ENCODE peak calls at places on chromosomes 6 and 20, in nine cellular contexts. O, Q, M, N, B, X, E, R and T are unnamed samples.

GRCh38 chr6:87606199-87606598 is 16.3 kb downstream of the ORC3 start:
- DNase-seq in N (no peak), M (no peak), R (no peak), B (no peak), O (no peak), X (no peak), E (no peak), Q (no peak), T (no peak)

GRCh38 chr6:79421707-79422484 is 115.3 kb downstream of the LCA5 start:
- DNase-seq in M (no peak), R (no peak), Q (no peak), N (no peak), X (peak; percentile 84), E (no peak), B (no peak), O (no peak), T (no peak)

GRCh38 chr20:8972963-8973362 is 95.9 kb upstream of the PLCB4 start:
- DNase-seq in E (no peak), N (no peak), O (no peak), M (no peak), R (no peak), B (no peak), Q (no peak), X (peak; percentile 5), T (no peak)

GRCh38 chr20:22768779-22769178 is 184.4 kb upstream of the FOXA2 start:
- DNase-seq in N (no peak), X (no peak), O (peak; percentile 57), Q (no peak), R (no peak), M (no peak), B (no peak), E (peak; percentile 40), T (no peak)

GRCh38 chr20:62119591-62120364 is 2.5 kb upstream of the LSM14B start:
- DNase-seq in R (no peak), X (no peak), M (peak; percentile 55), N (no peak), E (no peak), O (no peak), B (no peak), Q (no peak), T (no peak)

GRCh38 chr6:108714012-108714773 is 134.0 kb upstream of the ARMC2 start:
- DNase-seq in B (no peak), E (no peak), R (peak; percentile 79), M (no peak), Q (no peak), X (peak; percentile 56), O (no peak), N (no peak), T (no peak)

GRCh38 chr6:109718991-109719390 is 27.9 kb downstream of the FIG4 start:
- DNase-seq in E (no peak), X (no peak), Q (no peak), N (peak; percentile 37), O (no peak), M (no peak), R (no peak), B (no peak), T (no peak)

GRCh38 chr20:58017237-58017969 is 211.1 kb downstream of the ANKRD60 start:
- DNase-seq in Q (peak; percentile 89), R (peak; percentile 82), N (no peak), E (no peak), M (peak; percentile 81), X (peak; percentile 89), B (peak; percentile 85), O (no peak), T (peak; percentile 72)

GRCh38 chr6:12751694-12752304 is 35.2 kb downstream of the PHACTR1 start:
- DNase-seq in R (no peak), O (peak; percentile 78), B (peak; percentile 53), N (peak; percentile 73), X (peak; percentile 61), E (peak; percentile 90), M (peak; percentile 20), Q (no peak), T (no peak)

GRCh38 chr6:159979136-159979874 is 10.4 kb downstream of the IGF2R start:
- DNase-seq in X (peak; percentile 80), M (peak; percentile 47), N (no peak), O (peak; percentile 83), Q (no peak), B (peak; percentile 80), E (no peak), R (no peak), T (peak; percentile 78)

GRCh38 chr6:9494864-9495263 is 920.0 kb downstream of the TFAP2A start:
- DNase-seq in M (no peak), E (no peak), R (no peak), N (no peak), X (peak; percentile 87), O (no peak), B (no peak), Q (no peak), T (no peak)

GRCh38 chr20:45010399-45010828 is 44.1 kb downstream of the STK4 start:
- DNase-seq in E (no peak), B (no peak), M (no peak), O (no peak), X (peak; percentile 88), N (no peak), R (no peak), Q (no peak), T (no peak)

GRCh38 chr20:46840054-46840729 is 54.5 kb upstream of the EYA2 start:
- DNase-seq in Q (no peak), X (no peak), M (no peak), O (no peak), R (no peak), N (no peak), B (no peak), E (no peak), T (no peak)

GRCh38 chr6:16764188-16764950 is 3.1 kb upstream of the ATXN1 start:
- DNase-seq in N (no peak), O (peak; percentile 33), E (peak; percentile 44), Q (no peak), M (no peak), B (no peak), X (peak; percentile 72), R (no peak), T (no peak)

GRCh38 chr20:62372042-62372993 is 5.2 kb upstream of the LAMA5 start:
- DNase-seq in O (no peak), N (peak; percentile 39), M (no peak), X (no peak), E (no peak), B (no peak), Q (no peak), R (peak; percentile 92), T (no peak)

GRCh38 chr6:36329798-36330291 is 6.8 kb downstream of the BNIP5 start:
- DNase-seq in O (peak; percentile 66), R (no peak), X (no peak), Q (no peak), E (peak; percentile 72), M (no peak), N (no peak), B (no peak), T (no peak)

GRCh38 chr6:105836379-105836778 is 249.8 kb upstream of the PRDM1 start:
- DNase-seq in B (no peak), X (no peak), E (no peak), R (no peak), O (no peak), M (no peak), N (no peak), Q (no peak), T (no peak)

GRCh38 chr6:42375007-42375635 is 76.6 kb downstream of the TRERF1 start:
- DNase-seq in R (peak; percentile 17), N (no peak), Q (no peak), E (no peak), X (no peak), M (no peak), B (no peak), O (no peak), T (no peak)

GRCh38 chr6:113363866-113364265 is 493.3 kb upstream of the MARCKS start:
- DNase-seq in O (no peak), B (no peak), E (no peak), M (no peak), R (no peak), X (peak; percentile 68), N (no peak), Q (no peak), T (no peak)

GRCh38 chr6:35489995-35490791 is 6.7 kb downstream of the TEAD3 start:
- DNase-seq in O (peak; percentile 93), M (peak; percentile 81), R (peak; percentile 98), X (peak; percentile 88), B (peak; percentile 97), E (peak; percentile 86), N (peak; percentile 96), Q (no peak), T (no peak)

GRCh38 chr20:6094565-6094964 is 28.3 kb downstream of the FERMT1 start:
- DNase-seq in Q (no peak), O (no peak), E (no peak), B (no peak), R (no peak), N (no peak), X (no peak), M (no peak), T (no peak)
- H3K4me3 ChIP-seq in Q (no peak overlapping the region), O (no peak overlapping the region), E (no peak overlapping the region), B (no peak overlapping the region), R (no peak overlapping the region), N (no peak overlapping the region), X (no peak overlapping the region), M (no peak overlapping the region), T (no peak overlapping the region)

GRCh38 chr20:64162239-64162621 is 2.0 kb upstream of the MYT1 start:
- DNase-seq in R (no peak), Q (no peak), E (no peak), X (no peak), M (no peak), N (peak; percentile 9), B (no peak), O (no peak), T (no peak)
- H3K4me1 ChIP-seq in R (no peaks in the 10 kb centered on the region), Q (no peaks in the 10 kb centered on the region), E (peaks cover 44% of the 10 kb centered on the region), X (no peaks in the 10 kb centered on the region), M (no peaks in the 10 kb centered on the region), N (no peaks in the 10 kb centered on the region), B (no peaks in the 10 kb centered on the region), O (peaks cover 10% of the 10 kb centered on the region), T (no peaks in the 10 kb centered on the region)

DNA sequence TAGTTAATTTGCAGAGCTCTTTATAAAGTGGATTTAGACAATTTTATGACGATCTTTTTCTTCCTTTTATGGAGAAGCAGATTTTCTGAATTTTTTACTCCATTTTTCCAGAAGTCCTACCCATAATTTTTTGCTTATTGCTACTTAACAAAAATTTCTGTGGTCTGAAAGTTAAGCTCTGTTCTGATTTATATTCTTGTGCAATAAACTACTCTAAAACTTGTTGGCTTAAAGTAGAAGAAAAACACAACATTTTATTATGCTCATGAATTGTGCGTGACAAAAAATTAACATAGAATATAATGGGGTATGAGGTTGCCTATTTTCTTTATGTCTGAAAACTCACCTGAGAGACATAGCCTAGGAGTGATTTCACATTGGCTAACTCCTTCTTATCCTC is 2.6 kb downstream of the DEFB113 start:
- DNase-seq in B (no peak), Q (no peak), M (no peak), E (no peak), R (no peak), N (no peak), X (no peak), O (no peak), T (no peak)
- H3K4me3 ChIP-seq in B (no peak overlapping the region), Q (no peak overlapping the region), M (no peak overlapping the region), E (peak overlapping the region; percentile 30), R (no peak overlapping the region), N (no peak overlapping the region), X (no peak overlapping the region), O (no peak overlapping the region), T (no peak overlapping the region)

GRCh38 chr20:35059110-35059509 is 33.5 kb downstream of the TRPC4AP start:
- DNase-seq in B (no peak), Q (no peak), M (no peak), E (no peak), O (no peak), X (no peak), R (no peak), N (no peak), T (no peak)
- H3K4me1 ChIP-seq in B (no peaks in the 10 kb centered on the region), Q (no peaks in the 10 kb centered on the region), M (no peaks in the 10 kb centered on the region), E (no peaks in the 10 kb centered on the region), O (no peaks in the 10 kb centered on the region), X (no peaks in the 10 kb centered on the region), R (peaks cover 1% of the 10 kb centered on the region), N (peaks cover 6% of the 10 kb centered on the region), T (no peaks in the 10 kb centered on the region)